ENCODE peak calls at places on chromosomes 4 and X, in ten cellular contexts. M is neural crest cell; Q is T-cell; T is HTR-8/SVneo; V is lung microvascular endothelial cell; E is GM03348; O is A172; A is OCI-LY7; R is activated naive CD8-positive, alpha-beta T cell treated with anti-CD3 and anti-CD28 coated beads, Interleukin-2, amount 50 U/mL, for 24 hours; L is stimulated activated CD8-positive, alpha-beta memory T cell treated with anti-CD3 and anti-CD28 coated beads, Interleukin-12 subunit alpha, Interleukin-12 subunit beta, amount 100 ng/mL, for 4 hours. K is an unnamed sample.

GRCh38 chr4:161061046-161061445 is 1102.8 kb downstream of the FSTL5 start:
- DNase-seq in M (no peak), Q (no peak), T (no peak), V (no peak), E (no peak), O (no peak), A (no peak), R (no peak), L (no peak), K (no peak)

GRCh38 chrX:110407910-110408545 is 49.4 kb downstream of the RTL9 start:
- DNase-seq in M (peak; percentile 82), Q (no peak), T (no peak), V (peak; percentile 70), E (peak; percentile 44), O (no peak), A (peak; percentile 53), R (peak; percentile 31), L (no peak), K (peak; percentile 20)

GRCh38 chr4:109172301-109172700 is 130.2 kb downstream of the COL25A1 start:
- DNase-seq in M (no peak), Q (no peak), T (no peak), V (no peak), E (no peak), O (no peak), A (no peak), R (no peak), L (no peak), K (no peak)

GRCh38 chr4:73193659-73194058 is 64.9 kb downstream of the ANKRD17 start:
- DNase-seq in M (no peak), Q (no peak), T (no peak), V (no peak), E (no peak), O (no peak), A (peak; percentile 12), R (no peak), L (no peak), K (no peak)

GRCh38 chr4:159360549-159360948 is 257.7 kb downstream of the RAPGEF2 start:
- DNase-seq in M (no peak), Q (no peak), T (peak; percentile 30), V (no peak), E (peak; percentile 65), O (peak; percentile 74), A (no peak), R (no peak), L (no peak), K (no peak)

GRCh38 chrX:106023947-106024346 is 14.6 kb downstream of the SERPINA7 start:
- DNase-seq in M (no peak), Q (no peak), T (no peak), V (no peak), E (no peak), O (no peak), A (no peak), R (no peak), L (no peak), K (no peak)

GRCh38 chrX:115713465-115713864 is 152.5 kb downstream of the PLS3 start:
- DNase-seq in M (no peak), Q (no peak), T (no peak), V (no peak), E (no peak), O (no peak), A (no peak), R (no peak), L (no peak), K (no peak)

GRCh38 chr4:148051403-148051802 is 319.5 kb downstream of the ARHGAP10 start:
- DNase-seq in M (no peak), Q (no peak), T (no peak), V (no peak), E (no peak), O (no peak), A (no peak), R (no peak), L (no peak), K (no peak)

GRCh38 chrX:13126785-13127184 is 82.4 kb upstream of the FAM9C start:
- DNase-seq in M (no peak), Q (no peak), T (no peak), V (no peak), E (no peak), O (peak; percentile 23), A (no peak), R (no peak), L (no peak), K (no peak)

GRCh38 chr4:54378461-54378860 is 149.4 kb downstream of the PDGFRA start:
- DNase-seq in M (no peak), Q (no peak), T (no peak), V (no peak), E (no peak), O (no peak), A (no peak), R (no peak), L (no peak), K (no peak)

K was measured in B cell.